ENCODE peak calls at places on chromosomes 7 and 10, in seven cellular contexts. M is transverse colon, P is foreskin fibroblast, O is PC-9, R is AG09319, A is IMR-90, K is NB4. F is an unnamed sample.

GRCh38 chr10:60827791-60828488 is 49.7 kb downstream of the CDK1 start:
- DNase-seq in M (no peak), O (no peak), P (peak; percentile 63), R (no peak), A (peak; percentile 86), K (no peak), F (no peak)

GRCh38 chr7:91079491-91079890 is 184.7 kb upstream of the FZD1 start:
- DNase-seq in R (no peak), A (peak; percentile 69), M (no peak), P (peak; percentile 47), O (no peak), K (no peak), F (no peak)

GRCh38 chr7:99740573-99741437 is 5.8 kb upstream of the CYP3A7 start:
- DNase-seq in A (peak; percentile 42), K (no peak), M (no peak), P (peak; percentile 91), R (no peak), O (no peak), F (peak; percentile 46)

GRCh38 chr10:32995751-32996150 is 37.7 kb upstream of the ITGB1 start:
- DNase-seq in K (no peak), R (no peak), A (peak; percentile 44), O (no peak), M (no peak), P (no peak), F (no peak)

GRCh38 chr10:11424456-11425287 is 186.8 kb downstream of the USP6NL start:
- DNase-seq in O (peak; percentile 40), K (peak; percentile 28), R (peak; percentile 19), A (peak; percentile 36), M (peak; percentile 32), P (peak; percentile 75), F (no peak)

GRCh38 chr10:126397166-126397565 is 8.9 kb upstream of the ADAM12 start:
- DNase-seq in K (no peak), M (no peak), A (no peak), R (no peak), P (no peak), O (no peak), F (no peak)

GRCh38 chr7:145036592-145037386 is 200.9 kb upstream of the TPK1 start:
- DNase-seq in O (peak; percentile 11), A (peak; percentile 2), M (no peak), R (no peak), P (peak; percentile 4), K (peak; percentile 72), F (no peak)

GRCh38 chr10:31927597-31928530 is 767 bp downstream of the ARHGAP12 start:
- DNase-seq in P (peak; percentile 78), K (peak; percentile 80), R (no peak), M (peak; percentile 62), O (peak; percentile 41), A (peak; percentile 44), F (no peak)

GRCh38 chr10:84264611-84265141 is 19.8 kb downstream of the RGR start:
- DNase-seq in O (peak; percentile 68), M (peak; percentile 70), A (peak; percentile 66), R (peak; percentile 18), K (peak; percentile 61), P (peak; percentile 85), F (no peak)

GRCh38 chr10:74801447-74801846 is 25.0 kb upstream of the KAT6B start:
- DNase-seq in R (no peak), P (no peak), K (no peak), O (no peak), M (no peak), A (no peak), F (no peak)
- TF ChIP-seq CTCF in R (no peak), P (no peak), K (no peak), O (no peak), M (no peak), A (no peak), F (no peak)

DNA sequence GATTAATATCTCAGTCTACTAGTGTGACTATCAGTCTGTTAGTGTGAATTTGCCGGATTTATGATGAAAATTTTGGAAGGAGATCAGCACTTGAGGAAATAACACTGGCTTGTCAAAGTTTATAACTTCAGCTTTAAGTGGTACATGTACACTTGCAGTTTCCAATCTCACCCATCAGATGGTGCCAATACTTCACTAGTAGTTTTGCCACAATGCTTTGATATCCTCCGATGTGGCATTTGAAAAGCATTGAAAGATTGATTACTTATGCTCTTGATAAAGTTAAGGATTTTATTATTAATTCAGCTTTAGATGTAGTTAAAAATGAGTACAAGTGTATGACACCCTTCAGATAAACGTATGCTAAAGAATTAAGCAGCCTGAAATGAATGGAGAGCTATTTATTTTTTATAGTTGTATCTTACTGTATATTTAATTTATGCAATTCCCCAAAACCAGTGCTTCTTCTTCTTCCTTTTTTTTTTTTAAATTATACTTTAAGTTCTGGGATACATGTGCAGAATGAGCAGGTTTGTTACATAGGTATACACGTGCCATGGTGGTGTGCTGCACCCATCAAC is 98.2 kb downstream of the ANLN start:
- DNase-seq in K (peak; percentile 82), P (peak; percentile 78), O (peak; percentile 21), A (peak; percentile 68), M (no peak), R (peak; percentile 24), F (no peak)
- TF ChIP-seq CTCF in K (peak; percentile 79), P (peak; percentile 63), O (peak; percentile 83), A (peak; percentile 88), M (peak; percentile 66), R (peak; percentile 79), F (peak; percentile 71)

DNA sequence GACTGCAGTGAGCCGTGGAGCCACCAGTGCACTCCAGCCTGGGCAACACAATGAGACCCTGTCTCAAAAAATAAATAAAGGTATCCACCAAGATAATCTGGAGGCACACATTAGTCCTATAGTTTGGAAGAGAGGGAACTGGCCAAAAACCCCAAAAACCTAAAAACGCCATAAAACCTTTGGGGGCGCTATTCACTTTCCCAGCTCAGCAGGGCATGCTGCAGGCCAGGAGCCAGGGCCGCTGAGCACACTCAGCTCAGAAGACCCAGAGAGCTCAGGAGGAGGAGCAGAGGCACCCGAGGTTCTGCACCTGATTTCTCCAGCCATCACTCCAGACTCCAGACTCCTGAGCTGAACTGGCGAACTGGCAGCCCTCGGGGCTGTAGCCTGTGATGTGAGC is 167.2 kb upstream of the IMMP2L start:
- DNase-seq in O (no peak), K (no peak), A (no peak), M (no peak), P (no peak), R (no peak), F (no peak)
- TF ChIP-seq CTCF in O (no peak), K (no peak), A (no peak), M (no peak), P (no peak), R (no peak), F (no peak)

GRCh38 chr7:103068429-103069403 is 5.9 kb downstream of the FBXL13 start:
- DNase-seq in K (no peak), M (no peak), P (no peak), R (no peak), A (no peak), O (no peak), F (no peak)

GRCh38 chr7:103071000-103071399 is 3.6 kb downstream of the FBXL13 start:
- DNase-seq in A (no peak), P (no peak), O (no peak), M (no peak), R (no peak), K (no peak), F (no peak)

GRCh38 chr7:103063895-103064294 is 10.7 kb downstream of the FBXL13 start:
- DNase-seq in O (no peak), A (no peak), R (no peak), M (no peak), P (no peak), K (no peak), F (no peak)

DNA sequence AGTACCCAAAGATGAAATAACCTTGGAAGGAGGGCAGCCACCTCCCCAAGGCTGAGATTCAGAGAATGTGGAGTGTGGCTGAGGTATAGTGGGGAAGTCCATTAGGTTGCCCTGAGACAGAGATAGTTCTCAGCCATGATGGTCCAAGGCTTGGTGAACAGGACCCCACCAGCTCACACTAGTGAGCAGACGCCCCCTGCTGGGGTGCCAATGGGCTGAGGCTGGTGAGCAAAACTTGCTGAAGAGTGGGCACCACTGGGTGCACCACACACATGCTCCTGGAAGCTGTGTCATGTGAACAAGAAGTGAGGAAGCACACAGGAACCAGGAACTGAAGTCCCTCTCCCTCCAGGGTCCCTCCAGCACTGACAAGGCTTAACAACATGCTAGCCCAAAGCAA is 8.9 kb downstream of the FBXL13 start:
- DNase-seq in R (no peak), O (peak; percentile 23), P (peak; percentile 61), A (peak; percentile 30), M (peak; percentile 21), K (peak; percentile 85), F (no peak)
- TF ChIP-seq CTCF in R (peak; percentile 46), O (peak; percentile 53), P (peak; percentile 54), A (peak; percentile 51), M (no peak), K (peak; percentile 97), F (peak; percentile 62)

GRCh38 chr7:4851459-4852422 is 10.1 kb downstream of the PAPOLB start:
- DNase-seq in R (no peak), M (no peak), K (peak; percentile 87), A (no peak), P (peak; percentile 21), O (no peak), F (no peak)

GRCh38 chr7:4850262-4850795 is 11.5 kb downstream of the PAPOLB start:
- DNase-seq in R (no peak), A (no peak), P (no peak), O (no peak), K (no peak), M (no peak), F (no peak)

GRCh38 chr7:4845740-4846142 is 16.1 kb downstream of the PAPOLB start:
- DNase-seq in O (no peak), M (no peak), K (peak; percentile 87), A (no peak), P (peak; percentile 21), R (no peak), F (no peak)

GRCh38 chr7:4854916-4855315 is 6.9 kb downstream of the PAPOLB start:
- DNase-seq in O (no peak), M (no peak), R (no peak), K (no peak), A (peak; percentile 8), P (no peak), F (no peak)

DNA sequence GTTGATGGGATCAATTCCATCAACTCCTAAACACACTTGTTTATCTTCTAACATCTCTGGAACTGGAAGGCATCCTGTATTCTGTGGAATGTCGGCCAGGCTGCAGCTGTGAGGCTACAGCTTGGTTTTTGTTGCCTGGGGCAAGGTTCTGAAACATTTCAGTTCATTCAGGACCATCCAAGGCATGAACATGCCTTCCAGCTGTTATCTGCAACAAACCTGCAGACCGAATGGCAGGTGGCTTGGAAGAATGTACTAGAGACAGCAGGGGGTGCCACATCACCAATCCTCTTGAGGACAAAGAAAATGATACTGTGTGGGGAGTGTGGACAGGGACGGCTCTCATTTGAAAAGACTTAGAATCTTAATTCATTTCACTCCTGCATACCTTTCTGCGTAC is 12.4 kb downstream of the PAPOLB start:
- DNase-seq in A (peak; percentile 26), P (peak; percentile 68), M (no peak), O (peak; percentile 17), K (peak; percentile 71), R (no peak), F (peak; percentile 17)
- TF ChIP-seq CTCF in A (peak; percentile 24), P (peak; percentile 37), M (no peak), O (peak; percentile 53), K (peak; percentile 42), R (peak; percentile 37), F (peak; percentile 46)

DNA sequence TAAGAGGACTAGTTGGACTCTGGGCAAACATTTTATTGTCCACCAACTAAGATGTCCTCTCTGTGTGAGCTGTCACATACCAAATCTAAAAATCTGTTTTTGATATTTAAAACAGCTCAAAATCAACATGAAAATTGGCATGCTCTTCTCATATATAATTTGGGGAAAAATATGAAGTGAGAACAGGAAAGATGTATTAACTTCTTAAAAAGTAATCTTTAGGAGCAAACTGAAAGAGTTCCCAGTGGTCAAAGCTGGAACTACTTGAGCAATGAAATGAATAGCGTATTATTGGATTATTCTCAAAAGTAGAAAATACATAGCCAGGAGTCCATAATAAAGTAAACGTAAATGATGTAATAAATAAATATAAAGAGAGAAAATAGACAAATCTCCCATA is 147.2 kb downstream of the DYNC1I1 start:
- DNase-seq in O (no peak), M (no peak), R (no peak), P (no peak), A (no peak), K (no peak), F (no peak)
- TF ChIP-seq CTCF in O (peak; percentile 21), M (peak; percentile 4), R (peak; percentile 7), P (no peak), A (no peak), K (peak; percentile 3), F (peak; percentile 17)